ENCODE peak calls at places on chromosomes 5 and 9, in five cellular contexts. N, E, O, Q and S are unnamed samples.

GRCh38 chr5:41547991-41548390 is 37.6 kb upstream of the PLCXD3 start:
- DNase-seq in N (no peak), E (no peak), O (no peak), Q (no peak), S (no peak)

GRCh38 chr5:65359981-65360380 is 121.7 kb downstream of the ADAMTS6 start:
- DNase-seq in N (no peak), E (no peak), O (peak), Q (no peak), S (no peak)

GRCh38 chr5:78526049-78526525 is 122.5 kb downstream of the LHFPL2 start:
- DNase-seq in N (no peak), E (no peak), O (peak), Q (no peak), S (no peak)

GRCh38 chr9:82532504-82532903 is 530.4 kb downstream of the RASEF start:
- DNase-seq in N (no peak), E (no peak), O (peak), Q (no peak), S (no peak)

GRCh38 chr9:70566743-70567142 is 152.3 kb upstream of the KLF9 start:
- DNase-seq in N (no peak), E (no peak), O (no peak), Q (no peak), S (no peak)

GRCh38 chr9:110142868-110143866 is 64.8 kb downstream of the C9orf152 start:
- DNase-seq in N (no peak), E (no peak), O (no peak), Q (no peak), S (no peak)

GRCh38 chr9:121222524-121223171 is 21.0 kb upstream of the RAB14 start:
- DNase-seq in N (peak), E (no peak), O (peak), Q (no peak), S (no peak)

GRCh38 chr5:78527054-78527884 is 121.3 kb downstream of the LHFPL2 start:
- DNase-seq in N (no peak), E (peak), O (peak), Q (peak), S (peak)

GRCh38 chr5:154071799-154072781 is 33.3 kb downstream of the MFAP3 start:
- DNase-seq in N (peak), E (peak), O (peak), Q (peak), S (peak)

GRCh38 chr9:107613314-107613713 is 123.7 kb upstream of the KLF4 start:
- DNase-seq in N (no peak), E (no peak), O (no peak), Q (no peak), S (no peak)

GRCh38 chr9:134607971-134608370 is 33.6 kb upstream of the COL5A1 start:
- DNase-seq in N (no peak), E (no peak), O (peak), Q (no peak), S (no peak)

GRCh38 chr9:134605969-134606363 is 35.6 kb upstream of the COL5A1 start:
- DNase-seq in N (no peak), E (no peak), O (no peak), Q (no peak), S (no peak)

GRCh38 chr9:134606951-134607733 is 34.5 kb upstream of the COL5A1 start:
- DNase-seq in N (peak), E (no peak), O (no peak), Q (peak), S (peak)

GRCh38 chr9:134604834-134605233 is 36.8 kb upstream of the COL5A1 start:
- DNase-seq in N (no peak), E (no peak), O (no peak), Q (peak), S (peak)

DNA sequence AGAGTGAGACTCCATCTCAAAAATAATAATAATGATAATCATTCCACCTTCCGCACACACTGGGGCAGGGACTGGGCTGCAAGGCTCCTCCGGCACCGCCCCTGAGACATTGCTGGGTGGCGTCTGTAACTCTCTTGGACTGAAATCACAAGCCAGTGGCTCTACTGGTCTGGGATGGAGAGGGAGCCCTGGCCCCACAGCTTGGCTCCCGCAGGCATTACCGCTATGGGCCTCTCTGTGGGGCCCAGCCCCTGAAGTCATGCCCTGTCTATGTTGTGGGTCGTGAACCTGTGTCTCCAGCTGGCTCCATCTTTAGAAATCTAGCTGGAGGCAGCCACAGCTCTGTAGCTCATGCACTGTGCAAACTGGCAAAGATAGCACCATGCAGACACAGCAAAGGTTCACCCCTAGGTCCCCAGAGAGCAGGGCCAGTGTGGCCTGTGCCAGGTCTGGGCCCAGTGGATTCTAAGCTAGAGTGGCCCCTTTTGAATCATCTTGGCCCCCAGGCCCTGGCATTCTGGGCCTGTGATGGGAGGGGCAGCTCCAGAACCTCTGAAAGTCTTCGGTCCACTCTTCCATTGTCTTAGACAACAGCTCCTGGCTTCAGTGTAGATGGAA is 36.1 kb upstream of the COL5A1 start:
- DNase-seq in N (no peak), E (no peak), O (no peak), Q (peak), S (no peak)
- H3K4me3 ChIP-seq in N (no peak), E (no peak), O (no peak), Q (no peak), S (no peak)

DNA sequence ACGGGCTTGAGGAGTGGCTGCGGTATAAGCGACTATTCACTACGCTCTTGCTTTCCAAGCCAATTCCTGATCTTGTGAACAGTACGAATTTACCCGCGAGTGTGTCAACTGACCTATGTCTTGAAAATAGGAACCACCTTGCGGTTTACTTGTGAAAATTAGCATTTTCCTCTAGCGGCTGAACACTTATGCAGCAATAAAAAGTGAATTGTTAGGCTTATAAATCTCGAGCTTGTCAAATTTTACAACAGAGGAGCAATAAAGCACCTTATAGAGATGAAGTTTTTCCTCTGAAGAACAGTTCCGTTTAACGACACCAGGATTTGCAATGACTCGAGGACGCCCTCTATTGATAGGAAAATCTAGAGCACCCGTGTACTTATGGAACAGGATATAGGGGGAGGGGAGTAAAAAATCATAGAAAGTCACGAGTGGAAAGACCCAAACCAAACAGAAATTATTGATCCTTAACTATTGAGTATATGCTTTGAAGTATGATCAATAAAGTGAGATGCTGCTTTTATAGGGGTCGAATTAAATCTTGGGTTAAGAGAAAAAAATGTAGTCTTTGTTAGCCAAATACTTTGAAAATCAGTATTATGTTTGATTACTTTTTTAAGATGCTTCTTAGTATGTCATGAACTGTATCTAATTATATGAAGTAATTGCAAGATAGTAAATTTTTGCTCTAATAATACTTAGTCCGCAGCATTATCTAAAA is 1.9 kb upstream of the RGMB start:
- DNase-seq in N (peak), E (peak), O (peak), Q (peak), S (peak)
- TF ChIP-seq POLR2A in N (no peak), E (peak), O (no peak), Q (no peak), S (no peak)

DNA sequence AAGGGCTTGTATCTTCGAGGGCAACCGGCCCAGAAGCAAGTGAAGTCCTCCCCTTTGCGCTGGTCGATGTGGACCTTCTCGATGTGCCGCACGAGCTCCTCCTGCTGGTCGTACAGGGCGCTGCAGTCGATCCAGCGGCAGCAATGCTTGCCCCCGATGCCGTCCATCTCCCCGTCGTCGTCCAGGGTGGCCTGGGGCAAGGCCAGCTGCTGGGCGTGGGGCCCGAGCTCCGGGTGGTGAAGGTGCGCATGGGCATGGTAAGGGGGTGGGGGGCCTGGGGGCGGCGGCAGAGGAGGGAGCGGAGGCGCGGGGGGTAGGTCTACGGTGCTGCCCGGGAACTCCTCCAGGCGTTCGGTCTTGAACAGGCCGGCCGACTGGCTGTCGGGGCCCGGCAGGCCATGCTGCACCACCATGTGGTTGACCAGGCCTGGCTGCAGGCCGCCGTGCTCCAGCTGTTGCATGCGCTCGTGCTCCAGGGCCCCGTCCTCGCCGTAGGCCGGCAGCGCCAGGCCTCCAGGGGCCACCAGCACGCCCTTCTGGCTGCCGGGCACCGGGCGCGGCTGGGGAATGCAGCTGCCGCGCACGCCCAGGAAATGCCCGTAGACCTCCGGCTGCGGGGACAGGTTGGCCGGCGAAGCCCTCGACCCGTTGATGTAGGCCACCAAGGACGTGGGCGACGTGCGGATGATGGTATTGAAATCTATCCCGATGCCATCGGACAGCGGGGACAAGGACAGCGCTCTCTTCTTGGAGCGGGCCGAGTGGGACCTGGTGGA is 181.8 kb downstream of the GLIS3 start:
- DNase-seq in N (no peak), E (no peak), O (no peak), Q (no peak), S (no peak)
- TF ChIP-seq CTCF in N (peak), E (peak), O (no peak), Q (no peak), S (no peak)

GRCh38 chr5:135242021-135242480 is 157.0 kb downstream of the MACROH2A1 start:
- DNase-seq in N (no peak), E (peak), O (peak), Q (peak), S (peak)
- H3K4me3 ChIP-seq in N (no peak), E (no peak), O (no peak), Q (no peak), S (no peak)

DNA sequence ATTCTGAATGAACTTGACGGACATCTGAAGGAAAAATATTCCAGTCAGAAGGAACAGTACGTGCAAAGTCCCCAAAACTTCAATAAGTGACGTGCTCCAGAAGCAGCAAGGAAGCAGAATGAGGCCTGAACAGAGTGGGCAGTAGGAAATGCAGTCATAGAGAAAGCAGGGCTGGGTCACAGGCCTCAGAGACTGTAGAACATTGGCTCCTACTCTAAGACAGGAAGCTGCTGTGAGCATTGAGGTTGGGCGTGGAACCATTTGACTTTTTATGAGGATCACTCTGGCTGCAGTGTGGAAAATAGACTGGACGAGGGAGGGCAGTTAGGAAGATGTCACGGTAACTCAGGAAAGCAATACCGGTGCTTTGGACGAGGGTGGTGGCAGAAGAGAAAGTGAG is 64.0 kb downstream of the DOCK8 start:
- DNase-seq in N (no peak), E (no peak), O (no peak), Q (no peak), S (no peak)
- TF ChIP-seq POLR2A in N (no peak), E (no peak), O (no peak), Q (no peak), S (no peak)

GRCh38 chr5:98454407-98454806 is 319.1 kb upstream of the RGMB start:
- DNase-seq in N (no peak), E (no peak), O (peak), Q (no peak), S (no peak)

GRCh38 chr5:98453309-98453708 is 320.2 kb upstream of the RGMB start:
- DNase-seq in N (no peak), E (no peak), O (no peak), Q (no peak), S (no peak)

GRCh38 chr5:98458004-98458403 is 315.5 kb upstream of the RGMB start:
- DNase-seq in N (no peak), E (no peak), O (peak), Q (no peak), S (no peak)

GRCh38 chr5:98455660-98456059 is 317.8 kb upstream of the RGMB start:
- DNase-seq in N (no peak), E (no peak), O (peak), Q (no peak), S (no peak)

GRCh38 chr5:98454904-98455303 is 318.6 kb upstream of the RGMB start:
- DNase-seq in N (peak), E (no peak), O (peak), Q (no peak), S (no peak)
- TF ChIP-seq CTCF in N (no peak), E (no peak), O (peak), Q (no peak), S (no peak)

DNA sequence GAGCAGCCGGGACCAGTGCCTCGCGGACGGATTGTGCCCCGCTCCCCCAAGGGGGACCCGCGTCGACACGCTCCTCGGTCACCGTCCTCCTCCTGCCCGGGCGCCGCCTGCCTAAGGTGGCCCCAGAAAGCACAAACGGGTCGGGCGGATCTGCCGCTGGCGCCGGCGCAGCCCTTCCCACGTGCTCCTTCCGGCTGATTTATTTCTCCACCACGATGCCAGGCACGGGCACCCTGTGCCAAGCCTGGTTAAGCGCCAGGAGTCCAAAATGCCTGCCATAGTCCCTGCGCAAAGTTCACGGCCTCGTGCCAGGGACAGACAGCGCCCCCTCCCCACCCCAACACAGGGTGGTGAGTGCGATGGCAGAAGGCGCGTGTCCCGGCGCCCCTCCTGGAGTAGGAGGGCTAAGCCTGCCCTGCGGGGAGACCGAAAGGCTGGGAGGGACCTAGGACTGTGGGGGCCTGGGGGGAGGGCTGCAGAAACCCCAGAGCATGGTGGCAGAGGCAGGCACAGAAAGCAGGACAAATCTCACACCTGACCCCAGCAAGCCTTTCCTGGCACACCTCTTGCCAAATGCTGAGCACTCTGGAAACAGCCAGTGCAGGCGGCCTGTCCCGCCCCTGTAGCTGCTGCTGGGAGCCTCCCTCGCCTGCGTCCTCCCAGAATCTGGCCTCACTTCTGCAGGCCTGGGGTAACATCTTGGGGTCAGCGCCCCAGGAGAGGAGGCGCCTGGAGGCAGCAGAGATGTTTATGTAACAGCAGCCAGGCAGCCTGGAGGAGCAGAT is 1.0 kb upstream of the NOTCH1 start:
- DNase-seq in N (no peak), E (peak), O (peak), Q (peak), S (peak)
- H3K4me3 ChIP-seq in N (peak), E (peak), O (peak), Q (peak), S (peak)

DNA sequence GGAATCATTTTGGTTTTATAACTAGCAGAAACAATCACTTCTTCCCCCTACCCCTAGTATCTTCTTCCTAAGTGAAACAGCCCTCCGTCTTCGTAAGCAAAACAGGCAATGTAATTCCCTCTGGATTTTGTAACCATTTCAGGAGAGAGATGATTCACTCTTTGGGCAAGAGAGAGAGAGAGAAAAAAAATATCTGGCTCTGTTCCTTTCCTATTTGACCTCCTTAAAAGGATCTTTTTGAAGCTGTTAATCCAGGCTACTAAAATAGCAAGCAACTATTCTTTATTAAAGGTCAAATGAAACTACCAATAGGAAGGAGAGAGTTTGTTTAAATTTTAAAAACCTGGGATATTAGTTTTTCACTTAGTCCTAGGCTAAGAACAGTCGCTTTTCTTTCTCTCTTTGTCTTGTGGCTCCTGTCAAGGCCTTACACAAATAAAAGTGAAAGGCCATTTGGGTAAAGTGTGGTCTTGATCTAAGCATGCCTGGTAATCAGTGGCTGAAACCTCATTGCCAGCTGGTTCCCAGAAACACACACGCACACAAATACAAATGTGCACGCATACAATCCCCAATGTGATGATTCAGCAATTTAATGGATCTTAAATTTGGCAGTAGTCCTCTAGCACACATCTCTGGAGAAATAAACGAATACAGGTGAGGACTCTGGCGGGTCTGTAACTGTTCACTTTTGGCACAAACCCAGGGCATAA is 70.2 kb downstream of the PRUNE2 start:
- DNase-seq in N (no peak), E (peak), O (peak), Q (no peak), S (no peak)
- TF ChIP-seq POLR2A in N (no peak), E (no peak), O (peak), Q (peak), S (no peak)

GRCh38 chr9:125754096-125754495 is 6.9 kb downstream of the PBX3 start:
- DNase-seq in N (no peak), E (no peak), O (no peak), Q (no peak), S (no peak)
- TF ChIP-seq CTCF in N (no peak), E (no peak), O (no peak), Q (no peak), S (no peak)

DNA sequence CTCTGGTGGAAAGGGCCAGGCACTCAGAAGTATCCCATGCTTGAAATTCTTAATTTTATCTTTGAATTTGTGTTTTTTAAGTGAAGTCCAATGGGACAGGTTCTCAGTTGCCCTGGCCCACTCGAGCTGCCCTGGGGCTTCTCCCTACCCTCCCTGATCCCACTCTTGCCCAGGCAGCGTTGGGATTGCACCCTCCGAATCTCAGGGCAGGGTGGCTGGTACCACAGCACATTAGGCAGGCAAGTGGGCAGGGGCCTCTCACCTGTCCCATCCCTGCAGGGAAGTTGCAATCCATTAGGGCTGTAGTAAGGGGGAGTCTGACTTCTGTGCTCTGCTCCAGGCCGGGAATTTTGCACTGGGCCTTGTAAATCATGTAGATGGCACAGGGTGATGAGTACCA is 2.7 kb downstream of the RUFY1 start:
- DNase-seq in N (no peak), E (no peak), O (no peak), Q (no peak), S (peak)
- H3K4me3 ChIP-seq in N (no peak), E (no peak), O (no peak), Q (no peak), S (no peak)